ENCODE peak calls at places on chromosomes 5 and 9, in four cellular contexts. F, S, A and O are unnamed samples. For H3K4me1, the result is how much of the 10 kb centered on the place peaks cover.

GRCh38 chr9:89478821-89479668 is 18.9 kb downstream of the SEMA4D start:
- DNase-seq in A (no peak), F (no peak), S (no peak), O (no peak)

GRCh38 chr9:63817622-63818518 is 1467.1 kb downstream of the FOXD4L5 start:
- DNase-seq in F (peak), A (peak), S (peak), O (peak)

GRCh38 chr5:91712718-91713117 is 329.6 kb upstream of the ARRDC3 start:
- DNase-seq in S (no peak), A (no peak), F (no peak), O (peak)

GRCh38 chr5:146007270-146007669 is 70.9 kb downstream of the SH3RF2 start:
- DNase-seq in S (no peak), F (no peak), A (peak), O (peak)

GRCh38 chr9:108019821-108020220 is 530.3 kb upstream of the KLF4 start:
- DNase-seq in F (no peak), S (no peak), A (no peak), O (no peak)

GRCh38 chr9:18684608-18685317 is 210.8 kb downstream of the ADAMTSL1 start:
- DNase-seq in S (no peak), F (no peak), A (no peak), O (no peak)

GRCh38 chr9:4443439-4443838 is 46.8 kb upstream of the SLC1A1 start:
- DNase-seq in S (no peak), A (no peak), F (no peak), O (no peak)

GRCh38 chr9:36798350-36799065 is 225.8 kb downstream of the MELK start:
- DNase-seq in A (peak), S (no peak), F (no peak), O (no peak)

GRCh38 chr9:100099722-100100042 is 639 bp downstream of the INVS start:
- DNase-seq in A (no peak), S (no peak), F (no peak), O (no peak)

GRCh38 chr5:73256012-73256411 is 83.0 kb downstream of the TMEM174 start:
- DNase-seq in S (no peak), F (no peak), A (no peak), O (no peak)

GRCh38 chr9:36191290-36191645 is 547 bp downstream of the CLTA start:
- DNase-seq in S (peak), F (no peak), A (peak), O (no peak)

GRCh38 chr9:126521976-126522590 is 91.6 kb upstream of the LMX1B start:
- DNase-seq in F (no peak), S (no peak), A (no peak), O (no peak)

GRCh38 chr9:126788631-126789349 is 16.1 kb upstream of the ZBTB43 start:
- DNase-seq in F (peak), S (no peak), A (no peak), O (peak)

GRCh38 chr5:157339409-157339808 is 73.5 kb downstream of the CYFIP2 start:
- DNase-seq in A (no peak), S (no peak), F (no peak), O (no peak)

GRCh38 chr9:137057545-137057944 is 3.7 kb upstream of the ENTPD2 start:
- DNase-seq in S (no peak), A (no peak), F (no peak), O (no peak)

GRCh38 chr5:178083942-178084341 is 29.4 kb upstream of the N4BP3 start:
- DNase-seq in F (no peak), S (no peak), A (no peak), O (no peak)
- H3K9ac ChIP-seq in F (no peak), S (no peak), A (no peak), O (no peak)

DNA sequence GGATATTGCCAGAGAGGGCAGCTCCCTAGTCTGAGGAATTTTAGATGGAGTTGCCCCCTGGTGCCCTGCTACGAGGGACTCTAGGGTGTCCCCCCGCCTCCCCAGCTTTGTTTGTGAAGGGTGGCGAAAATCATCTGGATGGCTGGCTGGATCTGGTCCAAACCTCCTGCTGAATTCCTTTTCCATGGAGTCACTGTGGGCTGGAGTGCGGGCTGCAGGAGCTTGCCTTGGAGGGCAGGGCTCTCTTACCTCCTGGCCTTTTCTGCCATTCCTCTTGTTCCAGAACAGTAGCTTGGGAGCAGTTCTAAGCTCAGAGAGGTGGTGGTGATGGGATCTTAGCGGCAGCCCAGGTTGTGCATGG is 2.1 kb downstream of the SYNPO start:
- DNase-seq in S (peak), A (no peak), F (peak), O (peak)
- H3K4me1 ChIP-seq in S (half or more), A (under half), F (under half), O (half or more)

GRCh38 chr9:77956555-77956954 is 75.1 kb downstream of the GNAQ start:
- DNase-seq in S (peak), F (no peak), A (peak), O (no peak)
- H3K27ac ChIP-seq in S (no peak), F (no peak), A (no peak), O (no peak)

GRCh38 chr9:77019810-77020437 is 469 bp downstream of the FOXB2 start:
- DNase-seq in F (no peak), A (peak), S (no peak), O (no peak)
- H3K9ac ChIP-seq in F (no peak), A (no peak), S (no peak), O (no peak)

GRCh38 chr5:150638053-150638444 is 2.4 kb upstream of the SYNPO start:
- DNase-seq in A (no peak), F (no peak), S (no peak), O (no peak)

GRCh38 chr5:150637245-150638052 is 3.0 kb upstream of the SYNPO start:
- DNase-seq in A (peak), S (peak), F (peak), O (peak)

GRCh38 chr5:150638488-150639316 is 1.8 kb upstream of the SYNPO start:
- DNase-seq in F (no peak), S (no peak), A (no peak), O (no peak)

GRCh38 chr5:150639317-150639738 is 1.1 kb upstream of the SYNPO start:
- DNase-seq in S (peak), F (no peak), A (no peak), O (no peak)

DNA sequence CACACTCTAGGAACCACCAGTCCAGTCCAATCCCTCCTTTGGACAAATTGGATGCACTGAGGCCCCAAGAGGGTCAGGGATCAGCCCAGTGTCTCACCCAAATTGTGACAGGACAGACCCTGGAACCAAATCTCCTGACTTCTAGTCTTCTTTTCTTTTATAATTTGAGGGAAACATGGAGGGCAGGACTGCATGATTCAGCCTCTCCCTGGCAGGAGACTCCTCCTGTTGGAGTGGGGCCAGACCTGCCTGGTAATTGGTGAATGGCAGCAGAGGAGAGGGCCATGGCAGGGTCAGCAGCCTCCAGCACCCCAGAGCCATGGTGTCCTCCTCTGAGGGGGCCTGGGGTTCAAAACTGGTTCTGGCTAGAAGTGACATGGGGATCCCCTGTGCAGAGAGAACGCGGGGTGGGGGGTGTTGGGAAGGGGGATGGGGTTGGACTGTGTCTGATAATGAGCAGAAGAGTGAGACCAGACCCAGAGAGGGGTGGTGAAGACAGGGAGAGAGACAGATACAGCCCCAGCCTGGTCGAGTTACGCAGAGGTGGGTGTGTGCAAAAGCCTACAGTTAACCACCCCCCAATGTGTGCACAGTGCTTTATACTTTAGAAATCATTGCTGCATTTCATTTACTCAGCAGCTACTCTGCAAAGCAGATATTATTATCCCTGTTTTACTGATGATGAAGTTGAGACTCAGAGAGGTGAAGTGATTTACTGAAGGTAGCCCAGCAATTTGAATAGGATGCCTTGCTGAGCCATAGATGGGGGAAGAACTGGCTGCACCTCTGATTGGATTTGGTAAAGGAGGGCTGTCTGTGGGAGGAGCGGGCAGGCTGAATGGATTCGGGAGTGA is 3.8 kb upstream of the SYNPO start:
- DNase-seq in A (no peak), F (peak), S (peak), O (peak)
- H3K4me1 ChIP-seq in A (under half), F (half or more), S (half or more), O (half or more)

GRCh38 chr5:116488334-116488733 is 86.3 kb downstream of the SEMA6A start:
- DNase-seq in F (peak), S (no peak), A (peak), O (no peak)

GRCh38 chr5:116495786-116496185 is 78.8 kb downstream of the SEMA6A start:
- DNase-seq in A (peak), S (no peak), F (no peak), O (no peak)

GRCh38 chr5:116494784-116495480 is 79.7 kb downstream of the SEMA6A start:
- DNase-seq in A (peak), S (no peak), F (no peak), O (no peak)

GRCh38 chr5:116492776-116493175 is 81.8 kb downstream of the SEMA6A start:
- DNase-seq in F (no peak), S (no peak), A (peak), O (no peak)

GRCh38 chr5:116492016-116492623 is 82.5 kb downstream of the SEMA6A start:
- DNase-seq in S (no peak), A (peak), F (peak), O (peak)
- H3K27ac ChIP-seq in S (no peak), A (no peak), F (no peak), O (no peak)

GRCh38 chr5:81292130-81292529 is 9.3 kb upstream of the ZCCHC9 start:
- DNase-seq in S (no peak), A (no peak), F (no peak), O (no peak)
- H3K9ac ChIP-seq in S (no peak), A (no peak), F (no peak), O (no peak)

GRCh38 chr9:16676547-16676946 is 193.9 kb downstream of the BNC2 start:
- DNase-seq in F (no peak), A (no peak), S (no peak), O (no peak)
- H3K4me1 ChIP-seq in F (under half), A (under half), S (under half), O (under half)

GRCh38 chr9:77926314-77926959 is 105.2 kb downstream of the GNAQ start:
- DNase-seq in S (peak), F (peak), A (no peak), O (peak)
- H3K27ac ChIP-seq in S (peak), F (no peak), A (no peak), O (peak)

GRCh38 chr5:111074244-111074643 is 2.7 kb downstream of the TSLP start:
- DNase-seq in A (no peak), S (no peak), F (no peak), O (no peak)
- H3K9ac ChIP-seq in A (no peak), S (no peak), F (no peak), O (peak)